ENCODE peak calls at places on chromosomes 7 and 10, in four cellular contexts. U is NCI-H526 treated with DMSO at 0.1 percent for 48 hours; I is activated CD4-positive, alpha-beta T cell treated with anti-CD3 and anti-CD28 coated beads for 48 hours; R is naive thymus-derived CD8-positive, alpha-beta T cell. B is an unnamed sample.

GRCh38 chr7:86643478-86644281 is at the start of gene GRM3:
- DNase-seq in U (peak), I (no peak), R (no peak), B (no peak)

GRCh38 chr10:80407836-80408197 is 534 bp upstream of the PRXL2A start:
- DNase-seq in R (peak), I (peak), U (peak), B (no peak)

GRCh38 chr7:107742678-107743566 is 1.0 kb upstream of the CBLL1 start:
- DNase-seq in U (no peak), R (no peak), I (no peak), B (no peak)

GRCh38 chr10:132827861-132828539 is 42.1 kb upstream of the NKX6-2 start:
- DNase-seq in R (no peak), U (no peak), I (no peak), B (no peak)

GRCh38 chr7:51085034-51085692 is 231.4 kb downstream of the COBL start:
- DNase-seq in I (no peak), U (no peak), R (no peak), B (no peak)

GRCh38 chr7:90119178-90119971 is 34.9 kb upstream of the STEAP1 start:
- DNase-seq in R (peak), I (peak), U (peak), B (no peak)

GRCh38 chr7:45143616-45144015 is 14.0 kb upstream of the RAMP3 start:
- DNase-seq in R (no peak), I (no peak), U (no peak), B (peak)

GRCh38 chr7:157404002-157404401 is 67.2 kb downstream of the DNAJB6 start:
- DNase-seq in U (no peak), I (no peak), R (no peak), B (no peak)

GRCh38 chr7:10085231-10085630 is 888.4 kb upstream of the PHF14 start:
- DNase-seq in U (no peak), I (no peak), R (no peak), B (no peak)

GRCh38 chr7:23523486-23524075 is 8.2 kb downstream of the TRA2A start:
- DNase-seq in R (no peak), U (no peak), I (no peak), B (no peak)

GRCh38 chr7:101598422-101598957 is 30.6 kb downstream of the MYL10 start:
- DNase-seq in I (no peak), U (no peak), R (no peak), B (no peak)

GRCh38 chr7:97971120-97971989 is 18.6 kb downstream of the OCM2 start:
- DNase-seq in R (no peak), I (peak), U (peak), B (peak)

GRCh38 chr10:73867126-73867807 is 7.1 kb downstream of the CAMK2G start:
- DNase-seq in I (no peak), U (no peak), R (no peak), B (no peak)

GRCh38 chr7:69919712-69920111 is 321.4 kb downstream of the AUTS2 start:
- DNase-seq in R (no peak), U (no peak), I (no peak), B (no peak)

GRCh38 chr10:13844651-13845050 is 257.9 kb downstream of the PRPF18 start:
- DNase-seq in I (no peak), R (no peak), U (no peak), B (no peak)

GRCh38 chr7:44073664-44074348 is 8.4 kb upstream of the PGAM2 start:
- DNase-seq in U (no peak), R (peak), I (peak), B (no peak)

GRCh38 chr7:3434611-3435010 is 133.6 kb downstream of the SDK1 start:
- DNase-seq in R (no peak), I (no peak), U (no peak), B (no peak)

GRCh38 chr7:74480861-74481417 is 27.2 kb downstream of the GTF2IRD1 start:
- DNase-seq in I (no peak), U (no peak), R (no peak), B (peak)

GRCh38 chr7:22329816-22330524 is 27.0 kb downstream of the RAPGEF5 start:
- DNase-seq in I (no peak), R (no peak), U (no peak), B (no peak)

GRCh38 chr7:55087521-55087961 is 68.7 kb downstream of the EGFR start:
- DNase-seq in U (no peak), R (no peak), I (no peak), B (peak)

GRCh38 chr7:39838326-39838725 is 111.7 kb upstream of the CDK13 start:
- DNase-seq in R (no peak), I (no peak), U (no peak), B (no peak)

GRCh38 chr10:23217471-23217870 is 25.4 kb downstream of the PTF1A start:
- DNase-seq in U (no peak), R (no peak), I (no peak), B (no peak)

GRCh38 chr7:109522585-109522984 is 952.9 kb downstream of the DNAJB9 start:
- DNase-seq in R (no peak), I (no peak), U (no peak), B (no peak)

GRCh38 chr10:125661418-125661941 is 21.5 kb downstream of the TEX36 start:
- DNase-seq in I (no peak), R (no peak), U (no peak), B (no peak)

GRCh38 chr10:8189458-8189857 is 135.0 kb downstream of the GATA3 start:
- DNase-seq in U (no peak), I (no peak), R (no peak), B (no peak)

GRCh38 chr10:123043409-123043925 is 34.7 kb downstream of the ACADSB start:
- DNase-seq in I (peak), R (peak), U (peak), B (peak)

GRCh38 chr10:79329529-79329928 is 17.7 kb upstream of the PPIF start:
- DNase-seq in U (no peak), I (no peak), R (no peak), B (peak)

B was measured in RCC 7860.